ENCODE peak calls at places on chromosomes 5 and 9, in six cellular contexts. Z is lower lobe of right lung, X is ACHN, H is NCI-H1417 treated with DMSO at 0.1 percent for 48 hours, O is hippocampal formation, S is GM13977. E is an unnamed sample.

GRCh38 chr9:129333961-129334743 is 156.1 kb upstream of the IER5L start:
- DNase-seq in Z (peak), X (peak), H (peak), O (peak), S (no peak), E (peak)

GRCh38 chr5:148976569-148977321 is 86.1 kb downstream of the SH3TC2 start:
- DNase-seq in Z (no peak), X (no peak), H (no peak), O (no peak), S (no peak), E (no peak)

GRCh38 chr5:81878333-81878732 is 93.5 kb upstream of the ATG10 start:
- DNase-seq in Z (no peak), X (no peak), H (no peak), O (no peak), S (no peak), E (peak)

GRCh38 chr5:113447651-113448050 is 12.9 kb upstream of the TSSK1B start:
- DNase-seq in Z (no peak), X (peak), H (no peak), O (no peak), S (no peak), E (no peak)

GRCh38 chr9:76394896-76395244 is 644 bp upstream of the RFK start:
- DNase-seq in Z (peak), X (no peak), H (peak), O (peak), S (peak), E (no peak)

GRCh38 chr9:35211854-35212253 is 50.0 kb downstream of the UNC13B start:
- DNase-seq in Z (no peak), X (no peak), H (no peak), O (no peak), S (no peak), E (no peak)

GRCh38 chr9:71524446-71524845 is 243.9 kb downstream of the CEMIP2 start:
- DNase-seq in Z (no peak), X (no peak), H (no peak), O (no peak), S (no peak), E (no peak)

GRCh38 chr9:72156586-72156985 is 7.3 kb downstream of the GDA start:
- DNase-seq in Z (no peak), X (no peak), H (no peak), O (no peak), S (no peak), E (no peak)

GRCh38 chr5:124634820-124635323 is 111.6 kb downstream of the ZNF608 start:
- DNase-seq in Z (no peak), X (no peak), H (no peak), O (no peak), S (no peak), E (no peak)

GRCh38 chr5:9716838-9717281 is 86.7 kb upstream of the TAS2R1 start:
- DNase-seq in Z (no peak), X (no peak), H (no peak), O (no peak), S (no peak), E (no peak)

GRCh38 chr5:5421149-5421960 is 1.1 kb upstream of the ICE1 start:
- DNase-seq in Z (no peak), X (no peak), H (no peak), O (no peak), S (no peak), E (no peak)

GRCh38 chr5:14868771-14869170 is 2.8 kb downstream of the ANKH start:
- DNase-seq in Z (no peak), X (no peak), H (no peak), O (no peak), S (no peak), E (no peak)

GRCh38 chr5:1758574-1758973 is 41.1 kb downstream of the MRPL36 start:
- DNase-seq in Z (no peak), X (no peak), H (no peak), O (no peak), S (no peak), E (no peak)

GRCh38 chr5:5014836-5015235 is 125.3 kb upstream of the ADAMTS16 start:
- DNase-seq in Z (no peak), X (peak), H (no peak), O (no peak), S (no peak), E (peak)

GRCh38 chr5:87850843-87851242 is 417.8 kb downstream of the TMEM161B start:
- DNase-seq in Z (no peak), X (no peak), H (no peak), O (no peak), S (no peak), E (no peak)

GRCh38 chr9:84301851-84302250 is 38.7 kb downstream of the SLC28A3 start:
- DNase-seq in Z (no peak), X (no peak), H (no peak), O (no peak), S (no peak), E (no peak)

GRCh38 chr9:114501786-114502682 is 3.2 kb downstream of the WHRN start:
- DNase-seq in Z (no peak), X (peak), H (peak), O (peak), S (no peak), E (no peak)

GRCh38 chr5:139592289-139592688 is 31.1 kb downstream of the UBE2D2 start:
- DNase-seq in Z (no peak), X (no peak), H (no peak), O (no peak), S (no peak), E (no peak)

GRCh38 chr5:13831236-13831810 is 113.2 kb downstream of the DNAH5 start:
- DNase-seq in Z (no peak), X (no peak), H (no peak), O (no peak), S (no peak), E (peak)

GRCh38 chr5:119470851-119471451 is 18.7 kb downstream of the HSD17B4 start:
- DNase-seq in Z (no peak), X (peak), H (peak), O (no peak), S (no peak), E (no peak)

GRCh38 chr9:18325337-18326011 is 148.5 kb upstream of the ADAMTSL1 start:
- DNase-seq in Z (no peak), X (no peak), H (no peak), O (no peak), S (no peak), E (no peak)

GRCh38 chr9:121283856-121284732 is 16.1 kb downstream of the GSN start:
- DNase-seq in Z (no peak), X (no peak), H (no peak), O (no peak), S (no peak), E (no peak)

GRCh38 chr9:88007291-88007650 is 32.9 kb upstream of the CDK20 start:
- DNase-seq in Z (no peak), X (no peak), H (no peak), O (no peak), S (peak), E (no peak)

GRCh38 chr9:33250458-33250995 is 10.6 kb downstream of the SPINK4 start:
- DNase-seq in Z (no peak), X (peak), H (no peak), O (no peak), S (no peak), E (no peak)

GRCh38 chr9:123355761-123356520 is at the start of gene CRB2:
- DNase-seq in Z (no peak), X (no peak), H (no peak), O (peak), S (no peak), E (no peak)

GRCh38 chr9:22169243-22169642 is 160.1 kb upstream of the CDKN2B start:
- DNase-seq in Z (no peak), X (no peak), H (no peak), O (no peak), S (no peak), E (no peak)

GRCh38 chr5:132797651-132798050 is 15.5 kb upstream of the SOWAHA start:
- DNase-seq in Z (no peak), X (no peak), H (no peak), O (peak), S (no peak), E (no peak)

GRCh38 chr5:148491015-148491792 is 107.4 kb downstream of the FBXO38 start:
- DNase-seq in Z (no peak), X (no peak), H (no peak), O (no peak), S (no peak), E (no peak)

GRCh38 chr5:170168797-170169196 is 63.1 kb downstream of the FOXI1 start:
- DNase-seq in Z (no peak), X (no peak), H (no peak), O (no peak), S (no peak), E (no peak)

GRCh38 chr5:147339313-147339712 is 104.5 kb downstream of the STK32A start:
- DNase-seq in Z (no peak), X (peak), H (no peak), O (no peak), S (no peak), E (no peak)

GRCh38 chr5:170195876-170196275 is 36.9 kb upstream of the C5orf58 start:
- DNase-seq in Z (no peak), X (no peak), H (no peak), O (no peak), S (no peak), E (no peak)

GRCh38 chr9:108060165-108060564 is 570.6 kb upstream of the KLF4 start:
- DNase-seq in Z (no peak), X (no peak), H (no peak), O (no peak), S (no peak), E (no peak)

GRCh38 chr9:4299006-4299795 is 667 bp downstream of the GLIS3 start:
- DNase-seq in Z (peak), X (peak), H (no peak), O (no peak), S (peak), E (no peak)

GRCh38 chr5:106862450-106863193 is 808.1 kb downstream of the EFNA5 start:
- DNase-seq in Z (no peak), X (no peak), H (no peak), O (no peak), S (no peak), E (no peak)